ENCODE peak calls at places on chromosomes 11 and 22, in ten cellular contexts. U is suprapubic skin; Q is A549; Y is sigmoid colon; O is tibial artery; E is H7; A is spleen; T is astrocyte of the spinal cord; F is effector memory CD4-positive, alpha-beta T cell; D is skeletal muscle cell. I is an unnamed sample.

GRCh38 chr22:25451480-25452114 is 112.9 kb upstream of the GRK3 start:
- DNase-seq in U (no peak), Q (no peak), Y (no peak), O (no peak), E (no peak), A (no peak), T (no peak), F (no peak), D (no peak), I (no peak)

GRCh38 chr11:11663907-11664306 is 42.1 kb upstream of the GALNT18 start:
- DNase-seq in U (no peak), Q (no peak), Y (no peak), O (no peak), E (no peak), A (no peak), T (no peak), F (no peak), D (no peak), I (no peak)

GRCh38 chr11:75351541-75352416 is at the start of gene ARRB1:
- DNase-seq in U (peak), Q (peak), Y (peak), O (peak), E (peak), A (peak), T (no peak), F (peak), D (no peak), I (no peak)

GRCh38 chr11:134037093-134037908 is 31.6 kb upstream of the JAM3 start:
- DNase-seq in U (peak), Q (no peak), Y (peak), O (peak), E (peak), A (peak), T (peak), F (peak), D (no peak), I (no peak)

GRCh38 chr22:47396105-47396504 is 633.7 kb downstream of the TBC1D22A start:
- DNase-seq in U (peak), Q (no peak), Y (no peak), O (no peak), E (peak), A (peak), T (no peak), F (no peak), D (no peak), I (no peak)

GRCh38 chr11:62433553-62434301 is 14.9 kb downstream of the SCGB1A1 start:
- DNase-seq in U (no peak), Q (no peak), Y (peak), O (no peak), E (no peak), A (no peak), T (no peak), F (no peak), D (no peak), I (no peak)

GRCh38 chr11:35553831-35554230 is 28.4 kb upstream of the PAMR1 start:
- DNase-seq in U (no peak), Q (no peak), Y (no peak), O (no peak), E (no peak), A (no peak), T (peak), F (no peak), D (peak), I (no peak)

GRCh38 chr11:72162891-72163492 is 27.5 kb downstream of the FOLR3 start:
- DNase-seq in U (no peak), Q (no peak), Y (no peak), O (no peak), E (no peak), A (no peak), T (no peak), F (no peak), D (no peak), I (no peak)

GRCh38 chr11:20596629-20597129 is 2.7 kb upstream of the SLC6A5 start:
- DNase-seq in U (no peak), Q (no peak), Y (no peak), O (no peak), E (peak), A (no peak), T (no peak), F (no peak), D (no peak), I (no peak)

GRCh38 chr22:22661275-22661674 is 16.9 kb downstream of the GGTLC2 start:
- DNase-seq in U (no peak), Q (no peak), Y (no peak), O (no peak), E (no peak), A (no peak), T (no peak), F (no peak), D (no peak), I (no peak)

GRCh38 chr11:91984033-91984568 is 240.5 kb upstream of the FAT3 start:
- DNase-seq in U (no peak), Q (no peak), Y (no peak), O (no peak), E (no peak), A (no peak), T (peak), F (no peak), D (no peak), I (no peak)

GRCh38 chr11:129951201-129951882 is 51.3 kb downstream of the PRDM10 start:
- DNase-seq in U (no peak), Q (no peak), Y (no peak), O (no peak), E (no peak), A (no peak), T (no peak), F (no peak), D (no peak), I (no peak)

GRCh38 chr11:118215262-118215661 is 9.5 kb downstream of the JAML start:
- DNase-seq in U (no peak), Q (no peak), Y (no peak), O (no peak), E (no peak), A (no peak), T (no peak), F (no peak), D (no peak), I (no peak)

GRCh38 chr11:9269492-9270030 is 4.4 kb upstream of the DENND5A start:
- DNase-seq in U (no peak), Q (no peak), Y (peak), O (peak), E (no peak), A (no peak), T (no peak), F (no peak), D (no peak), I (no peak)

GRCh38 chr22:39208013-39208680 is 36.6 kb downstream of the PDGFB start:
- DNase-seq in U (peak), Q (no peak), Y (peak), O (peak), E (no peak), A (peak), T (no peak), F (no peak), D (no peak), I (no peak)

GRCh38 chr11:77879218-77879617 is 58.3 kb downstream of the AAMDC start:
- DNase-seq in U (no peak), Q (no peak), Y (peak), O (no peak), E (no peak), A (no peak), T (peak), F (no peak), D (peak), I (no peak)

GRCh38 chr22:46172522-46172921 is 22.2 kb downstream of the PPARA start:
- DNase-seq in U (no peak), Q (no peak), Y (no peak), O (no peak), E (no peak), A (no peak), T (no peak), F (no peak), D (no peak), I (no peak)

GRCh38 chr11:326842-327580 is 6.4 kb upstream of the IFITM3 start:
- DNase-seq in U (peak), Q (no peak), Y (peak), O (peak), E (peak), A (peak), T (peak), F (peak), D (no peak), I (no peak)

GRCh38 chr22:22343603-22344276 is 99.2 kb downstream of the VPREB1 start:
- DNase-seq in U (no peak), Q (no peak), Y (no peak), O (no peak), E (no peak), A (no peak), T (no peak), F (no peak), D (no peak), I (no peak)

GRCh38 chr11:85590848-85591483 is 36.2 kb downstream of the DLG2 start:
- DNase-seq in U (no peak), Q (peak), Y (no peak), O (no peak), E (peak), A (no peak), T (peak), F (no peak), D (peak), I (no peak)

GRCh38 chr22:31626427-31627150 is 35.4 kb downstream of the PISD start:
- DNase-seq in U (no peak), Q (no peak), Y (no peak), O (no peak), E (no peak), A (no peak), T (no peak), F (no peak), D (no peak), I (no peak)

GRCh38 chr11:79419120-79419519 is 21.7 kb downstream of the TENM4 start:
- DNase-seq in U (no peak), Q (peak), Y (no peak), O (no peak), E (no peak), A (no peak), T (peak), F (no peak), D (peak), I (no peak)

GRCh38 chr11:25742800-25743199 is 589.1 kb upstream of the ANO3 start:
- DNase-seq in U (no peak), Q (no peak), Y (no peak), O (no peak), E (no peak), A (no peak), T (no peak), F (no peak), D (no peak), I (no peak)

GRCh38 chr11:76561245-76561644 is 109.3 kb downstream of the LRRC32 start:
- DNase-seq in U (no peak), Q (no peak), Y (no peak), O (no peak), E (no peak), A (no peak), T (no peak), F (no peak), D (no peak), I (no peak)

GRCh38 chr22:44975444-44976262 is 34.2 kb downstream of the PHF21B start:
- DNase-seq in U (no peak), Q (peak), Y (peak), O (no peak), E (peak), A (peak), T (peak), F (no peak), D (peak), I (peak)

GRCh38 chr22:45496451-45496941 is 6.2 kb upstream of the FBLN1 start:
- DNase-seq in U (no peak), Q (no peak), Y (peak), O (peak), E (no peak), A (no peak), T (no peak), F (no peak), D (no peak), I (no peak)

GRCh38 chr22:25853501-25853900 is 111.5 kb downstream of the MYO18B start:
- DNase-seq in U (no peak), Q (no peak), Y (no peak), O (no peak), E (no peak), A (no peak), T (no peak), F (no peak), D (no peak), I (no peak)

GRCh38 chr22:45538284-45538683 is 35.6 kb downstream of the FBLN1 start:
- DNase-seq in U (no peak), Q (no peak), Y (no peak), O (peak), E (no peak), A (no peak), T (no peak), F (no peak), D (no peak), I (no peak)

GRCh38 chr11:33867996-33868645 is 23.8 kb downstream of the LMO2 start:
- DNase-seq in U (no peak), Q (no peak), Y (no peak), O (no peak), E (peak), A (no peak), T (no peak), F (no peak), D (no peak), I (no peak)
- H3K4me3 ChIP-seq in U (peak), Q (no peak), Y (peak), O (peak), E (peak), A (peak), T (no peak), F (no peak), D (no peak), I (peak)

GRCh38 chr11:111285205-111286079 is 12.9 kb upstream of the POU2AF3 start:
- DNase-seq in U (no peak), Q (no peak), Y (no peak), O (no peak), E (no peak), A (no peak), T (no peak), F (no peak), D (no peak), I (no peak)
- H3K4me3 ChIP-seq in U (no peak), Q (no peak), Y (no peak), O (no peak), E (no peak), A (no peak), T (no peak), F (no peak), D (no peak), I (no peak)

GRCh38 chr22:42646569-42647525 is 2.3 kb downstream of the CYB5R3 start:
- DNase-seq in U (no peak), Q (no peak), Y (no peak), O (peak), E (peak), A (no peak), T (no peak), F (no peak), D (no peak), I (no peak)
- H3K4me3 ChIP-seq in U (peak), Q (no peak), Y (peak), O (peak), E (no peak), A (no peak), T (no peak), F (no peak), D (no peak), I (peak)

GRCh38 chr11:1573077-1573846 is 1.2 kb upstream of the DUSP8 start:
- DNase-seq in U (no peak), Q (no peak), Y (peak), O (no peak), E (peak), A (no peak), T (no peak), F (peak), D (no peak), I (no peak)
- H3K4me3 ChIP-seq in U (peak), Q (peak), Y (peak), O (peak), E (peak), A (peak), T (no peak), F (peak), D (no peak), I (peak)

I was measured in esophagus squamous epithelium.